ENCODE peak calls at places on chromosomes 13 and 19, in seven cellular contexts. One of them, this sample, is unnamed.

GRCh38 chr19:46731584-46731983 is 14.3 kb upstream of the FKRP start:
- DNase-seq in bronchial epithelial cell: no peak
- DNase-seq in body of pancreas: peak
- DNase-seq in mucosa of descending colon: peak
- DNase-seq in Caki2: no peak
- DNase-seq in GM23248: no peak
- DNase-seq in cardiac septum: no peak
- DNase-seq in this sample: no peak

GRCh38 chr13:111370147-111370546 is 49.7 kb downstream of the TEX29 start:
- DNase-seq in Caki2: no peak
- DNase-seq in bronchial epithelial cell: no peak
- DNase-seq in body of pancreas: no peak
- DNase-seq in mucosa of descending colon: no peak
- DNase-seq in GM23248: no peak
- DNase-seq in cardiac septum: no peak
- DNase-seq in this sample: no peak

GRCh38 chr19:32830231-32831014 is 39.1 kb downstream of the SLC7A9 start:
- DNase-seq in GM23248: peak
- DNase-seq in Caki2: peak
- DNase-seq in body of pancreas: no peak
- DNase-seq in bronchial epithelial cell: no peak
- DNase-seq in cardiac septum: no peak
- DNase-seq in mucosa of descending colon: no peak
- DNase-seq in this sample: no peak

GRCh38 chr13:101474419-101474957 is 22.0 kb downstream of the ITGBL1 start:
- DNase-seq in cardiac septum: no peak
- DNase-seq in mucosa of descending colon: no peak
- DNase-seq in GM23248: peak
- DNase-seq in body of pancreas: peak
- DNase-seq in Caki2: peak
- DNase-seq in bronchial epithelial cell: no peak
- DNase-seq in this sample: no peak

GRCh38 chr13:20142019-20142926 is 18.6 kb downstream of the GJA3 start:
- DNase-seq in GM23248: no peak
- DNase-seq in cardiac septum: no peak
- DNase-seq in mucosa of descending colon: no peak
- DNase-seq in Caki2: no peak
- DNase-seq in body of pancreas: no peak
- DNase-seq in bronchial epithelial cell: no peak
- DNase-seq in this sample: no peak

GRCh38 chr19:40667602-40668001 is 22.8 kb downstream of the NUMBL start:
- DNase-seq in body of pancreas: no peak
- DNase-seq in mucosa of descending colon: no peak
- DNase-seq in cardiac septum: no peak
- DNase-seq in bronchial epithelial cell: no peak
- DNase-seq in GM23248: no peak
- DNase-seq in Caki2: no peak
- DNase-seq in this sample: no peak

GRCh38 chr19:10112895-10113591 is 1.6 kb downstream of the P2RY11 start:
- DNase-seq in mucosa of descending colon: peak
- DNase-seq in cardiac septum: no peak
- DNase-seq in GM23248: peak
- DNase-seq in Caki2: no peak
- DNase-seq in body of pancreas: peak
- DNase-seq in bronchial epithelial cell: peak
- DNase-seq in this sample: no peak

GRCh38 chr19:58361900-58362271 is 665 bp downstream of the ZNF497 start:
- DNase-seq in mucosa of descending colon: peak
- DNase-seq in GM23248: no peak
- DNase-seq in Caki2: no peak
- DNase-seq in cardiac septum: no peak
- DNase-seq in bronchial epithelial cell: no peak
- DNase-seq in body of pancreas: peak
- DNase-seq in this sample: peak

GRCh38 chr13:39232999-39233398 is 194.7 kb downstream of the NHLRC3 start:
- DNase-seq in cardiac septum: no peak
- DNase-seq in mucosa of descending colon: no peak
- DNase-seq in bronchial epithelial cell: no peak
- DNase-seq in Caki2: no peak
- DNase-seq in GM23248: no peak
- DNase-seq in body of pancreas: no peak
- DNase-seq in this sample: no peak

GRCh38 chr13:101354895-101355294 is 61.4 kb downstream of the NALCN start:
- DNase-seq in Caki2: no peak
- DNase-seq in GM23248: no peak
- DNase-seq in body of pancreas: no peak
- DNase-seq in mucosa of descending colon: no peak
- DNase-seq in cardiac septum: no peak
- DNase-seq in bronchial epithelial cell: no peak
- DNase-seq in this sample: no peak

GRCh38 chr13:59715591-59715990 is 448.1 kb downstream of the DIAPH3 start:
- DNase-seq in Caki2: no peak
- DNase-seq in body of pancreas: no peak
- DNase-seq in bronchial epithelial cell: no peak
- DNase-seq in cardiac septum: no peak
- DNase-seq in mucosa of descending colon: no peak
- DNase-seq in GM23248: no peak
- DNase-seq in this sample: no peak

GRCh38 chr13:27978301-27978968 is 9.3 kb upstream of the CDX2 start:
- DNase-seq in bronchial epithelial cell: no peak
- DNase-seq in mucosa of descending colon: peak
- DNase-seq in cardiac septum: peak
- DNase-seq in GM23248: no peak
- DNase-seq in body of pancreas: no peak
- DNase-seq in Caki2: no peak
- DNase-seq in this sample: no peak

GRCh38 chr13:94480672-94481145 is 1.2 kb upstream of the DCT start:
- DNase-seq in mucosa of descending colon: no peak
- DNase-seq in Caki2: no peak
- DNase-seq in GM23248: peak
- DNase-seq in body of pancreas: no peak
- DNase-seq in cardiac septum: no peak
- DNase-seq in bronchial epithelial cell: no peak
- DNase-seq in this sample: no peak

GRCh38 chr13:112447761-112448603 is 71.8 kb downstream of the SPACA7 start:
- DNase-seq in mucosa of descending colon: no peak
- DNase-seq in bronchial epithelial cell: no peak
- DNase-seq in GM23248: no peak
- DNase-seq in Caki2: no peak
- DNase-seq in body of pancreas: no peak
- DNase-seq in cardiac septum: peak
- DNase-seq in this sample: no peak

GRCh38 chr13:75645141-75645540 is 9.0 kb downstream of the LMO7 start:
- DNase-seq in GM23248: no peak
- DNase-seq in cardiac septum: no peak
- DNase-seq in Caki2: no peak
- DNase-seq in bronchial epithelial cell: no peak
- DNase-seq in body of pancreas: no peak
- DNase-seq in mucosa of descending colon: no peak
- DNase-seq in this sample: no peak

GRCh38 chr13:45367358-45367757 is 26.4 kb upstream of the TPT1 start:
- DNase-seq in mucosa of descending colon: peak
- DNase-seq in bronchial epithelial cell: peak
- DNase-seq in Caki2: peak
- DNase-seq in GM23248: peak
- DNase-seq in body of pancreas: peak
- DNase-seq in cardiac septum: peak
- DNase-seq in this sample: no peak

GRCh38 chr19:43582495-43582894 is 6.9 kb downstream of the PINLYP start:
- DNase-seq in Caki2: no peak
- DNase-seq in body of pancreas: no peak
- DNase-seq in GM23248: no peak
- DNase-seq in mucosa of descending colon: no peak
- DNase-seq in cardiac septum: no peak
- DNase-seq in bronchial epithelial cell: no peak
- DNase-seq in this sample: no peak

GRCh38 chr19:310141-310651 is 19.0 kb upstream of the PLPP2 start:
- DNase-seq in bronchial epithelial cell: no peak
- DNase-seq in body of pancreas: peak
- DNase-seq in mucosa of descending colon: no peak
- DNase-seq in cardiac septum: no peak
- DNase-seq in Caki2: no peak
- DNase-seq in GM23248: no peak
- DNase-seq in this sample: no peak

GRCh38 chr19:55262359-55262758 is 3.5 kb upstream of the PPP6R1 start:
- DNase-seq in GM23248: no peak
- DNase-seq in bronchial epithelial cell: no peak
- DNase-seq in Caki2: no peak
- DNase-seq in body of pancreas: no peak
- DNase-seq in mucosa of descending colon: no peak
- DNase-seq in cardiac septum: no peak
- DNase-seq in this sample: no peak

GRCh38 chr19:32330149-32330548 is 15.3 kb upstream of the ZNF507 start:
- DNase-seq in GM23248: no peak
- DNase-seq in body of pancreas: no peak
- DNase-seq in Caki2: no peak
- DNase-seq in bronchial epithelial cell: no peak
- DNase-seq in cardiac septum: no peak
- DNase-seq in mucosa of descending colon: no peak
- DNase-seq in this sample: peak

GRCh38 chr13:60646600-60646999 is 249.6 kb downstream of the TDRD3 start:
- DNase-seq in mucosa of descending colon: no peak
- DNase-seq in GM23248: no peak
- DNase-seq in bronchial epithelial cell: no peak
- DNase-seq in cardiac septum: no peak
- DNase-seq in Caki2: no peak
- DNase-seq in body of pancreas: no peak
- DNase-seq in this sample: no peak

GRCh38 chr19:5085566-5085965 is 116.7 kb downstream of the KDM4B start:
- DNase-seq in mucosa of descending colon: no peak
- DNase-seq in body of pancreas: no peak
- DNase-seq in Caki2: no peak
- DNase-seq in bronchial epithelial cell: no peak
- DNase-seq in GM23248: no peak
- DNase-seq in cardiac septum: no peak
- DNase-seq in this sample: no peak

GRCh38 chr19:15471639-15472101 is 7.3 kb upstream of the RASAL3 start:
- DNase-seq in GM23248: no peak
- DNase-seq in body of pancreas: no peak
- DNase-seq in cardiac septum: peak
- DNase-seq in bronchial epithelial cell: no peak
- DNase-seq in mucosa of descending colon: no peak
- DNase-seq in Caki2: no peak
- DNase-seq in this sample: no peak

GRCh38 chr19:33290082-33290815 is 12.1 kb downstream of the CEBPA start:
- DNase-seq in bronchial epithelial cell: peak
- DNase-seq in cardiac septum: no peak
- DNase-seq in mucosa of descending colon: peak
- DNase-seq in Caki2: no peak
- DNase-seq in body of pancreas: no peak
- DNase-seq in GM23248: no peak
- DNase-seq in this sample: no peak

GRCh38 chr13:63156816-63157215 is 1741.2 kb upstream of the PCDH20 start:
- DNase-seq in GM23248: no peak
- DNase-seq in body of pancreas: no peak
- DNase-seq in mucosa of descending colon: no peak
- DNase-seq in bronchial epithelial cell: no peak
- DNase-seq in cardiac septum: no peak
- DNase-seq in Caki2: no peak
- DNase-seq in this sample: no peak

GRCh38 chr13:107799001-107799400 is 416.3 kb downstream of the LIG4 start:
- DNase-seq in GM23248: peak
- DNase-seq in body of pancreas: no peak
- DNase-seq in mucosa of descending colon: no peak
- DNase-seq in bronchial epithelial cell: no peak
- DNase-seq in cardiac septum: no peak
- DNase-seq in Caki2: no peak
- DNase-seq in this sample: peak

GRCh38 chr13:96898855-96899254 is 95.4 kb downstream of the OXGR1 start:
- DNase-seq in Caki2: no peak
- DNase-seq in body of pancreas: no peak
- DNase-seq in GM23248: no peak
- DNase-seq in cardiac septum: no peak
- DNase-seq in mucosa of descending colon: no peak
- DNase-seq in bronchial epithelial cell: no peak
- DNase-seq in this sample: no peak

GRCh38 chr19:46189971-46190335 is 39.6 kb upstream of the IGFL1 start:
- DNase-seq in mucosa of descending colon: no peak
- DNase-seq in body of pancreas: no peak
- DNase-seq in GM23248: no peak
- DNase-seq in bronchial epithelial cell: no peak
- DNase-seq in cardiac septum: no peak
- DNase-seq in Caki2: peak
- DNase-seq in this sample: no peak

GRCh38 chr19:14519860-14520407 is 1.7 kb upstream of the DNAJB1 start:
- DNase-seq in Caki2: peak
- DNase-seq in bronchial epithelial cell: peak
- DNase-seq in cardiac septum: no peak
- DNase-seq in GM23248: peak
- DNase-seq in mucosa of descending colon: peak
- DNase-seq in body of pancreas: peak
- DNase-seq in this sample: no peak

GRCh38 chr19:27971071-27971470 is 1241.9 kb downstream of the UQCRFS1 start:
- DNase-seq in body of pancreas: no peak
- DNase-seq in mucosa of descending colon: no peak
- DNase-seq in GM23248: peak
- DNase-seq in Caki2: peak
- DNase-seq in cardiac septum: no peak
- DNase-seq in bronchial epithelial cell: peak
- DNase-seq in this sample: no peak

GRCh38 chr13:114105351-114106225 is 26.8 kb downstream of the RASA3 start:
- DNase-seq in mucosa of descending colon: peak
- DNase-seq in cardiac septum: peak
- DNase-seq in bronchial epithelial cell: no peak
- DNase-seq in GM23248: no peak
- DNase-seq in body of pancreas: no peak
- DNase-seq in Caki2: no peak
- DNase-seq in this sample: no peak

GRCh38 chr13:103287659-103288058 is 221.4 kb upstream of the SLC10A2 start:
- DNase-seq in mucosa of descending colon: no peak
- DNase-seq in body of pancreas: no peak
- DNase-seq in bronchial epithelial cell: peak
- DNase-seq in Caki2: no peak
- DNase-seq in cardiac septum: no peak
- DNase-seq in GM23248: no peak
- DNase-seq in this sample: no peak

GRCh38 chr13:90386090-90386489 is 961.4 kb upstream of the MIR17HG start:
- DNase-seq in Caki2: no peak
- DNase-seq in mucosa of descending colon: no peak
- DNase-seq in body of pancreas: no peak
- DNase-seq in GM23248: no peak
- DNase-seq in bronchial epithelial cell: no peak
- DNase-seq in cardiac septum: no peak
- DNase-seq in this sample: no peak

GRCh38 chr13:51955841-51956603 is 55.2 kb downstream of the ATP7B start:
- DNase-seq in mucosa of descending colon: peak
- DNase-seq in GM23248: no peak
- DNase-seq in Caki2: no peak
- DNase-seq in bronchial epithelial cell: no peak
- DNase-seq in body of pancreas: no peak
- DNase-seq in cardiac septum: no peak
- DNase-seq in this sample: no peak

GRCh38 chr19:41701401-41702075 is 6.9 kb upstream of the CEACAM5 start:
- DNase-seq in GM23248: peak
- DNase-seq in cardiac septum: no peak
- DNase-seq in bronchial epithelial cell: no peak
- DNase-seq in body of pancreas: peak
- DNase-seq in mucosa of descending colon: no peak
- DNase-seq in Caki2: no peak
- DNase-seq in this sample: no peak

GRCh38 chr13:50129065-50129922 is 114.0 kb downstream of the KCNRG start:
- DNase-seq in Caki2: no peak
- DNase-seq in mucosa of descending colon: no peak
- DNase-seq in bronchial epithelial cell: no peak
- DNase-seq in body of pancreas: no peak
- DNase-seq in cardiac septum: no peak
- DNase-seq in GM23248: no peak
- DNase-seq in this sample: no peak

This sample was measured in NCI-H2227 treated with DMSO at 0.1 percent for 48 hours.